ENCODE peak calls at places on chromosome 12, in nine cellular contexts. One of them, this sample, is unnamed.

GRCh38 chr12:50057000-50057841 is at the start of gene ASIC1:
- DNase-seq in hypothalamus: peak
- DNase-seq in neural crest cell: peak
- DNase-seq in progenitor cell of endocrine pancreas: peak
- DNase-seq in NCI-H510A treated with DMSO at 0.1 percent for 48 hours: peak
- DNase-seq in HT1080: peak
- DNase-seq in upper lobe of right lung: peak
- DNase-seq in T-cell: peak
- DNase-seq in upper lobe of left lung: peak
- DNase-seq in this sample: no peak

GRCh38 chr12:105403095-105403494 is 72.6 kb downstream of the C12orf75 start:
- DNase-seq in NCI-H510A treated with DMSO at 0.1 percent for 48 hours: no peak
- DNase-seq in T-cell: no peak
- DNase-seq in hypothalamus: no peak
- DNase-seq in neural crest cell: no peak
- DNase-seq in upper lobe of left lung: no peak
- DNase-seq in progenitor cell of endocrine pancreas: no peak
- DNase-seq in upper lobe of right lung: no peak
- DNase-seq in HT1080: no peak
- DNase-seq in this sample: no peak

GRCh38 chr12:120584343-120585149 is 3.3 kb upstream of the POP5 start:
- DNase-seq in neural crest cell: peak
- DNase-seq in upper lobe of left lung: peak
- DNase-seq in HT1080: no peak
- DNase-seq in T-cell: peak
- DNase-seq in hypothalamus: peak
- DNase-seq in progenitor cell of endocrine pancreas: peak
- DNase-seq in NCI-H510A treated with DMSO at 0.1 percent for 48 hours: peak
- DNase-seq in upper lobe of right lung: peak
- DNase-seq in this sample: peak

GRCh38 chr12:26030371-26030770 is 71.9 kb downstream of the RASSF8 start:
- DNase-seq in upper lobe of right lung: no peak
- DNase-seq in neural crest cell: no peak
- DNase-seq in NCI-H510A treated with DMSO at 0.1 percent for 48 hours: no peak
- DNase-seq in T-cell: no peak
- DNase-seq in upper lobe of left lung: no peak
- DNase-seq in progenitor cell of endocrine pancreas: no peak
- DNase-seq in hypothalamus: no peak
- DNase-seq in HT1080: no peak
- DNase-seq in this sample: no peak

GRCh38 chr12:65449400-65449799 is 170.9 kb downstream of the MSRB3 start:
- DNase-seq in upper lobe of right lung: no peak
- DNase-seq in HT1080: peak
- DNase-seq in progenitor cell of endocrine pancreas: no peak
- DNase-seq in hypothalamus: no peak
- DNase-seq in neural crest cell: no peak
- DNase-seq in T-cell: no peak
- DNase-seq in upper lobe of left lung: no peak
- DNase-seq in NCI-H510A treated with DMSO at 0.1 percent for 48 hours: no peak
- DNase-seq in this sample: no peak

GRCh38 chr12:88111074-88111652 is 30.7 kb downstream of the CEP290 start:
- DNase-seq in neural crest cell: no peak
- DNase-seq in T-cell: no peak
- DNase-seq in progenitor cell of endocrine pancreas: no peak
- DNase-seq in hypothalamus: no peak
- DNase-seq in upper lobe of left lung: no peak
- DNase-seq in NCI-H510A treated with DMSO at 0.1 percent for 48 hours: peak
- DNase-seq in HT1080: peak
- DNase-seq in upper lobe of right lung: no peak
- DNase-seq in this sample: no peak

GRCh38 chr12:78778339-78778738 is 86.2 kb upstream of the SYT1 start:
- DNase-seq in NCI-H510A treated with DMSO at 0.1 percent for 48 hours: no peak
- DNase-seq in upper lobe of right lung: no peak
- DNase-seq in progenitor cell of endocrine pancreas: no peak
- DNase-seq in T-cell: no peak
- DNase-seq in hypothalamus: no peak
- DNase-seq in neural crest cell: no peak
- DNase-seq in upper lobe of left lung: no peak
- DNase-seq in HT1080: no peak
- DNase-seq in this sample: no peak

GRCh38 chr12:7907009-7907408 is 29.0 kb downstream of the SLC2A3 start:
- DNase-seq in upper lobe of right lung: no peak
- DNase-seq in neural crest cell: peak
- DNase-seq in HT1080: peak
- DNase-seq in upper lobe of left lung: no peak
- DNase-seq in hypothalamus: no peak
- DNase-seq in progenitor cell of endocrine pancreas: peak
- DNase-seq in T-cell: no peak
- DNase-seq in NCI-H510A treated with DMSO at 0.1 percent for 48 hours: no peak
- DNase-seq in this sample: no peak

GRCh38 chr12:119180380-119181040 is 1.8 kb downstream of the HSPB8 start:
- DNase-seq in HT1080: peak
- DNase-seq in upper lobe of right lung: no peak
- DNase-seq in T-cell: no peak
- DNase-seq in upper lobe of left lung: peak
- DNase-seq in NCI-H510A treated with DMSO at 0.1 percent for 48 hours: no peak
- DNase-seq in neural crest cell: no peak
- DNase-seq in progenitor cell of endocrine pancreas: no peak
- DNase-seq in hypothalamus: peak
- DNase-seq in this sample: no peak

GRCh38 chr12:29738416-29738815 is 45.3 kb downstream of the TMTC1 start:
- DNase-seq in progenitor cell of endocrine pancreas: no peak
- DNase-seq in hypothalamus: no peak
- DNase-seq in T-cell: no peak
- DNase-seq in upper lobe of right lung: no peak
- DNase-seq in upper lobe of left lung: no peak
- DNase-seq in HT1080: no peak
- DNase-seq in neural crest cell: no peak
- DNase-seq in NCI-H510A treated with DMSO at 0.1 percent for 48 hours: no peak
- DNase-seq in this sample: no peak

GRCh38 chr12:2154050-2154449 is 101.3 kb downstream of the CACNA1C start:
- DNase-seq in progenitor cell of endocrine pancreas: no peak
- DNase-seq in upper lobe of left lung: no peak
- DNase-seq in upper lobe of right lung: no peak
- DNase-seq in HT1080: peak
- DNase-seq in T-cell: no peak
- DNase-seq in hypothalamus: no peak
- DNase-seq in neural crest cell: no peak
- DNase-seq in NCI-H510A treated with DMSO at 0.1 percent for 48 hours: no peak
- DNase-seq in this sample: no peak

This sample was measured in activated gamma-delta T cell treated with anti-CD3 and anti-CD28 coated beads, Interleukin-2, amount 50 U/mL, for 16 hours.